ENCODE peak calls at places on chromosomes 6 and 20, in ten cellular contexts. C is C1 segment of cervical spinal cord; S is body of pancreas; O is aorta; D is activated T-cell treated with anti-CD3 and anti-CD28 coated beads, Interleukin-2, amount 50 U/mL, for 4 hours; J is mesendoderm; Y is GM19239; L is GM23248; N is activated CD8-positive, alpha-beta T cell treated with anti-CD3 and anti-CD28 coated beads, Interleukin-2, amount 10 ng/mL, durations not matched to agents 7 days and 5 days; F is substantia nigra. K is an unnamed sample.

GRCh38 chr6:150981095-150981494 is 115.6 kb downstream of the MTHFD1L start:
- DNase-seq in C (no peak), S (no peak), O (no peak), D (no peak), J (no peak), Y (no peak), L (no peak), N (no peak), F (no peak), K (no peak)

GRCh38 chr6:105164418-105164817 is 15.4 kb downstream of the POPDC3 start:
- DNase-seq in C (no peak), S (no peak), O (no peak), D (no peak), J (no peak), Y (no peak), L (peak; percentile 68), N (no peak), F (no peak), K (no peak)

GRCh38 chr6:13164316-13164715 is 164.0 kb downstream of the TBC1D7 start:
- DNase-seq in C (no peak), S (no peak), O (no peak), D (no peak), J (no peak), Y (no peak), L (no peak), N (no peak), F (no peak), K (no peak)

GRCh38 chr6:160042788-160043301 is 74.0 kb downstream of the IGF2R start:
- DNase-seq in C (no peak), S (no peak), O (no peak), D (no peak), J (no peak), Y (no peak), L (peak; percentile 81), N (no peak), F (no peak), K (no peak)

GRCh38 chr6:54074109-54074508 is 37.1 kb upstream of the MLIP start:
- DNase-seq in C (no peak), S (no peak), O (no peak), D (no peak), J (peak; percentile 69), Y (no peak), L (no peak), N (no peak), F (no peak), K (no peak)

GRCh38 chr20:54151073-54151436 is 22.7 kb downstream of the CYP24A1 start:
- DNase-seq in C (no peak), S (no peak), O (no peak), D (no peak), J (no peak), Y (no peak), L (no peak), N (peak; percentile 29), F (no peak), K (no peak)

GRCh38 chr6:14059791-14060436 is 57.7 kb upstream of the CD83 start:
- DNase-seq in C (peak; percentile 17), S (peak; percentile 67), O (no peak), D (no peak), J (no peak), Y (no peak), L (no peak), N (no peak), F (no peak), K (no peak)

GRCh38 chr20:40431611-40432010 is 257.4 kb downstream of the MAFB start:
- DNase-seq in C (no peak), S (no peak), O (no peak), D (no peak), J (peak; percentile 59), Y (no peak), L (peak; percentile 50), N (no peak), F (no peak), K (no peak)

GRCh38 chr6:170022827-170023619 is 267.9 kb downstream of the DLL1 start:
- DNase-seq in C (no peak), S (peak; percentile 34), O (peak; percentile 75), D (no peak), J (no peak), Y (no peak), L (no peak), N (no peak), F (no peak), K (no peak)

GRCh38 chr6:99289701-99290100 is 59.8 kb downstream of the FAXC start:
- DNase-seq in C (no peak), S (no peak), O (no peak), D (no peak), J (no peak), Y (no peak), L (no peak), N (no peak), F (no peak), K (no peak)